ENCODE peak calls at places on chromosomes 2 and 18, in seven cellular contexts. One of them, this sample, is unnamed.

GRCh38 chr2:173028671-173029070 is 47.0 kb upstream of the MAP3K20 start:
- DNase-seq in activated T-cell treated with anti-CD3 and anti-CD28 coated beads, Interleukin-2, amount 50 U/mL, for 72 hours: no peak
- DNase-seq in ovary: no peak
- DNase-seq in WTC11: no peak
- DNase-seq in PC-3: no peak
- DNase-seq in RPMI7951: no peak
- DNase-seq in foreskin fibroblast: peak; percentile 50
- DNase-seq in this sample: no peak

GRCh38 chr2:148935791-148936190 is 60.8 kb downstream of the KIF5C start:
- DNase-seq in activated T-cell treated with anti-CD3 and anti-CD28 coated beads, Interleukin-2, amount 50 U/mL, for 72 hours: no peak
- DNase-seq in ovary: no peak
- DNase-seq in WTC11: no peak
- DNase-seq in PC-3: no peak
- DNase-seq in RPMI7951: peak; percentile 24
- DNase-seq in foreskin fibroblast: no peak
- DNase-seq in this sample: peak; percentile 54

GRCh38 chr18:3346487-3346886 is 84.6 kb downstream of the MYL12B start:
- DNase-seq in activated T-cell treated with anti-CD3 and anti-CD28 coated beads, Interleukin-2, amount 50 U/mL, for 72 hours: no peak
- DNase-seq in ovary: no peak
- DNase-seq in WTC11: no peak
- DNase-seq in PC-3: no peak
- DNase-seq in RPMI7951: no peak
- DNase-seq in foreskin fibroblast: no peak
- DNase-seq in this sample: peak; percentile 25

GRCh38 chr18:23115683-23116096 is 19.6 kb upstream of the CABLES1 start:
- DNase-seq in activated T-cell treated with anti-CD3 and anti-CD28 coated beads, Interleukin-2, amount 50 U/mL, for 72 hours: no peak
- DNase-seq in ovary: no peak
- DNase-seq in WTC11: no peak
- DNase-seq in PC-3: peak; percentile 99
- DNase-seq in RPMI7951: peak; percentile 93
- DNase-seq in foreskin fibroblast: peak; percentile 93
- DNase-seq in this sample: peak; percentile 98

GRCh38 chr2:6793371-6793770 is 72.3 kb downstream of the CMPK2 start:
- DNase-seq in activated T-cell treated with anti-CD3 and anti-CD28 coated beads, Interleukin-2, amount 50 U/mL, for 72 hours: no peak
- DNase-seq in ovary: no peak
- DNase-seq in WTC11: no peak
- DNase-seq in PC-3: no peak
- DNase-seq in RPMI7951: peak; percentile 23
- DNase-seq in foreskin fibroblast: no peak
- DNase-seq in this sample: no peak

GRCh38 chr2:46859482-46859881 is 56.1 kb downstream of the MCFD2 start:
- DNase-seq in activated T-cell treated with anti-CD3 and anti-CD28 coated beads, Interleukin-2, amount 50 U/mL, for 72 hours: no peak
- DNase-seq in ovary: no peak
- DNase-seq in WTC11: no peak
- DNase-seq in PC-3: no peak
- DNase-seq in RPMI7951: no peak
- DNase-seq in foreskin fibroblast: no peak
- DNase-seq in this sample: no peak

GRCh38 chr2:120105360-120105759 is 92.5 kb downstream of the EPB41L5 start:
- DNase-seq in activated T-cell treated with anti-CD3 and anti-CD28 coated beads, Interleukin-2, amount 50 U/mL, for 72 hours: no peak
- DNase-seq in ovary: no peak
- DNase-seq in WTC11: no peak
- DNase-seq in PC-3: no peak
- DNase-seq in RPMI7951: no peak
- DNase-seq in foreskin fibroblast: no peak
- DNase-seq in this sample: peak; percentile 11

GRCh38 chr2:200349868-200350267 is 43.4 kb downstream of the SPATS2L start:
- DNase-seq in activated T-cell treated with anti-CD3 and anti-CD28 coated beads, Interleukin-2, amount 50 U/mL, for 72 hours: no peak
- DNase-seq in ovary: no peak
- DNase-seq in WTC11: no peak
- DNase-seq in PC-3: no peak
- DNase-seq in RPMI7951: no peak
- DNase-seq in foreskin fibroblast: no peak
- DNase-seq in this sample: no peak

GRCh38 chr2:115880558-115880957 is 1438.1 kb downstream of the DPP10 start:
- DNase-seq in activated T-cell treated with anti-CD3 and anti-CD28 coated beads, Interleukin-2, amount 50 U/mL, for 72 hours: no peak
- DNase-seq in ovary: no peak
- DNase-seq in WTC11: no peak
- DNase-seq in PC-3: no peak
- DNase-seq in RPMI7951: no peak
- DNase-seq in foreskin fibroblast: no peak
- DNase-seq in this sample: no peak

GRCh38 chr2:158795110-158795924 is at the start of gene DAPL1:
- DNase-seq in activated T-cell treated with anti-CD3 and anti-CD28 coated beads, Interleukin-2, amount 50 U/mL, for 72 hours: no peak
- DNase-seq in ovary: no peak
- DNase-seq in WTC11: peak; percentile 12
- DNase-seq in PC-3: no peak
- DNase-seq in RPMI7951: peak; percentile 21
- DNase-seq in foreskin fibroblast: no peak
- DNase-seq in this sample: no peak

GRCh38 chr2:157236404-157236803 is 21.1 kb upstream of the GALNT5 start:
- DNase-seq in activated T-cell treated with anti-CD3 and anti-CD28 coated beads, Interleukin-2, amount 50 U/mL, for 72 hours: no peak
- DNase-seq in ovary: no peak
- DNase-seq in WTC11: no peak
- DNase-seq in PC-3: no peak
- DNase-seq in RPMI7951: no peak
- DNase-seq in foreskin fibroblast: no peak
- DNase-seq in this sample: no peak

GRCh38 chr2:195307751-195308150 is 349.3 kb upstream of the SLC39A10 start:
- DNase-seq in activated T-cell treated with anti-CD3 and anti-CD28 coated beads, Interleukin-2, amount 50 U/mL, for 72 hours: no peak
- DNase-seq in ovary: no peak
- DNase-seq in WTC11: peak; percentile 36
- DNase-seq in PC-3: peak; percentile 14
- DNase-seq in RPMI7951: no peak
- DNase-seq in foreskin fibroblast: no peak
- DNase-seq in this sample: no peak